ENCODE peak calls at places on chromosome 1, in nine cellular contexts. P is B cell; U is CD8-positive, alpha-beta T cell; C is fibroblast of lung; R is mesothelial cell of epicardium; B is osteoblast; W is astrocyte of the spinal cord; S is AG09309; X is heart right ventricle. K is an unnamed sample.

GRCh38 chr1:11990303-11991032 is 10.2 kb downstream of the MFN2 start:
- DNase-seq in P (no peak), C (no peak), R (no peak), W (no peak), X (peak; percentile 51), S (no peak), U (no peak), B (no peak), K (no peak)

GRCh38 chr1:88104886-88105285 is 579.2 kb upstream of the PKN2 start:
- DNase-seq in C (no peak), S (no peak), X (no peak), P (no peak), R (no peak), U (no peak), B (no peak), W (no peak), K (no peak)

GRCh38 chr1:60942291-60942690 is 140.1 kb upstream of the NFIA start:
- DNase-seq in C (no peak), P (no peak), R (no peak), X (no peak), S (no peak), U (no peak), B (no peak), W (no peak), K (no peak)

GRCh38 chr1:207240325-207241095 is 81.0 kb upstream of the CD55 start:
- DNase-seq in B (no peak), U (no peak), X (no peak), C (no peak), S (no peak), P (no peak), R (no peak), W (peak; percentile 6), K (no peak)

GRCh38 chr1:54477153-54477561 is 70.9 kb upstream of the ACOT11 start:
- DNase-seq in B (peak; percentile 84), W (no peak), P (no peak), U (no peak), X (no peak), R (no peak), S (no peak), C (no peak), K (no peak)

GRCh38 chr1:107140703-107141490 is at the start of gene NTNG1:
- DNase-seq in B (peak; percentile 72), S (no peak), C (no peak), W (peak; percentile 28), R (peak; percentile 41), P (peak; percentile 48), U (peak; percentile 10), X (no peak), K (no peak)

GRCh38 chr1:66705100-66705499 is 47.2 kb upstream of the DYNLT5 start:
- DNase-seq in W (peak; percentile 88), U (no peak), R (no peak), B (no peak), P (no peak), C (no peak), X (no peak), S (peak; percentile 50), K (no peak)

GRCh38 chr1:909861-910310 is 13.8 kb upstream of the SAMD11 start:
- DNase-seq in W (no peak), P (no peak), X (no peak), S (no peak), R (no peak), B (peak; percentile 88), C (no peak), U (no peak), K (no peak)

DNA sequence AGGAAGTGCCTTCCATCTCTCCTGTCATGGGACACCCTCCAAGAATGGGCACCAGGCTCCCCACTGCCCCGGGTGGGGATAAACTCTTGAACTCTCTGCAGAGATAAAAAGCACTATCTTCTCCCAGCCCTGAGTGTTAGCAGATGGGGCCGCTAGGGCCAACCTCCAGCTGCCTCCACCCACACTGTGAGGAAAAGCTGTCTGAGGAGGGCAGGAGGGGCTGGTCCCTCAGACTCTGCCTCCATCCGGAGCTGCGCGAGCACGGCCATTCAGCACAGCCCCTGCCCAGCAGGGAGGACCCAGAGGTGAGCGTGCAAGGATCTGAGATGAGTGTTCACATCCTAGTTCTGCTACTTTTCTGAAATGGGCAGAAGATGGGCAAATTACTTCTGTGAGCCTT is 51.8 kb upstream of the TRABD2B start:
- DNase-seq in C (no peak), R (no peak), B (no peak), W (no peak), P (no peak), X (no peak), S (no peak), U (no peak), K (no peak)
- TF ChIP-seq CTCF in C (no peak), R (no peak), B (no peak), W (no peak), P (no peak), X (no peak), S (no peak), U (no peak), K (no peak)

GRCh38 chr1:46300673-46301405 is 2.6 kb downstream of the LRRC41 start:
- DNase-seq in X (no peak), U (no peak), S (no peak), R (no peak), W (peak; percentile 48), P (no peak), B (no peak), C (peak; percentile 53), K (no peak)

GRCh38 chr1:46301406-46302090 is 1.9 kb downstream of the LRRC41 start:
- DNase-seq in X (peak; percentile 60), S (no peak), R (no peak), W (peak; percentile 61), U (peak; percentile 19), B (peak; percentile 80), C (peak; percentile 74), P (no peak), K (no peak)

GRCh38 chr1:46302091-46303037 is 1.1 kb downstream of the LRRC41 start:
- DNase-seq in B (peak; percentile 90), U (peak; percentile 50), P (peak; percentile 69), R (peak; percentile 72), X (peak; percentile 42), S (no peak), W (peak; percentile 39), C (peak; percentile 68), K (no peak)

GRCh38 chr1:46303872-46304326 is 401 bp downstream of the UQCRH start:
- DNase-seq in X (no peak), U (no peak), P (no peak), W (no peak), S (no peak), B (peak; percentile 78), C (no peak), R (no peak), K (no peak)

GRCh38 chr1:46303038-46303871 is at the start of the genes LRRC41 and UQCRH:
- DNase-seq in P (peak; percentile 93), U (peak; percentile 93), W (peak; percentile 99), B (peak; percentile 98), S (peak; percentile 93), X (peak; percentile 93), R (peak; percentile 95), C (peak; percentile 99), K (peak; percentile 79)
- TF ChIP-seq CTCF in P (no peak), U (no peak), W (no peak), B (peak; percentile 4), S (no peak), X (no peak), R (no peak), C (no peak), K (peak; percentile 1)

GRCh38 chr1:59041878-59042277 is 255.0 kb upstream of the FGGY start:
- DNase-seq in U (no peak), X (no peak), B (no peak), W (no peak), P (no peak), S (no peak), R (no peak), C (peak; percentile 37), K (no peak)
- TF ChIP-seq CTCF in U (no peak), X (no peak), B (peak; percentile 16), W (no peak), P (no peak), S (peak; percentile 48), R (no peak), C (no peak), K (no peak)

GRCh38 chr1:217953922-217954321 is 322.8 kb downstream of the SPATA17 start:
- DNase-seq in X (no peak), W (no peak), U (no peak), P (no peak), R (no peak), C (no peak), S (no peak), B (no peak), K (no peak)
- TF ChIP-seq CTCF in X (no peak), W (no peak), U (no peak), P (no peak), R (no peak), C (no peak), S (no peak), B (no peak), K (no peak)

GRCh38 chr1:97565886-97566285 is 354.9 kb downstream of the DPYD start:
- DNase-seq in X (no peak), U (no peak), S (no peak), W (no peak), C (no peak), P (no peak), R (no peak), B (no peak), K (no peak)

GRCh38 chr1:97562096-97562495 is 358.7 kb downstream of the DPYD start:
- DNase-seq in R (no peak), U (no peak), C (no peak), X (no peak), S (no peak), B (no peak), P (no peak), W (no peak), K (no peak)

GRCh38 chr1:97563926-97564325 is 356.9 kb downstream of the DPYD start:
- DNase-seq in P (no peak), W (no peak), S (no peak), C (no peak), R (no peak), B (no peak), U (no peak), X (no peak), K (no peak)

GRCh38 chr1:97560714-97561113 is 360.1 kb downstream of the DPYD start:
- DNase-seq in C (no peak), X (no peak), U (no peak), R (no peak), P (no peak), S (no peak), B (no peak), W (no peak), K (no peak)
- TF ChIP-seq CTCF in C (no peak), X (no peak), U (no peak), R (no peak), P (no peak), S (no peak), B (no peak), W (no peak), K (no peak)

DNA sequence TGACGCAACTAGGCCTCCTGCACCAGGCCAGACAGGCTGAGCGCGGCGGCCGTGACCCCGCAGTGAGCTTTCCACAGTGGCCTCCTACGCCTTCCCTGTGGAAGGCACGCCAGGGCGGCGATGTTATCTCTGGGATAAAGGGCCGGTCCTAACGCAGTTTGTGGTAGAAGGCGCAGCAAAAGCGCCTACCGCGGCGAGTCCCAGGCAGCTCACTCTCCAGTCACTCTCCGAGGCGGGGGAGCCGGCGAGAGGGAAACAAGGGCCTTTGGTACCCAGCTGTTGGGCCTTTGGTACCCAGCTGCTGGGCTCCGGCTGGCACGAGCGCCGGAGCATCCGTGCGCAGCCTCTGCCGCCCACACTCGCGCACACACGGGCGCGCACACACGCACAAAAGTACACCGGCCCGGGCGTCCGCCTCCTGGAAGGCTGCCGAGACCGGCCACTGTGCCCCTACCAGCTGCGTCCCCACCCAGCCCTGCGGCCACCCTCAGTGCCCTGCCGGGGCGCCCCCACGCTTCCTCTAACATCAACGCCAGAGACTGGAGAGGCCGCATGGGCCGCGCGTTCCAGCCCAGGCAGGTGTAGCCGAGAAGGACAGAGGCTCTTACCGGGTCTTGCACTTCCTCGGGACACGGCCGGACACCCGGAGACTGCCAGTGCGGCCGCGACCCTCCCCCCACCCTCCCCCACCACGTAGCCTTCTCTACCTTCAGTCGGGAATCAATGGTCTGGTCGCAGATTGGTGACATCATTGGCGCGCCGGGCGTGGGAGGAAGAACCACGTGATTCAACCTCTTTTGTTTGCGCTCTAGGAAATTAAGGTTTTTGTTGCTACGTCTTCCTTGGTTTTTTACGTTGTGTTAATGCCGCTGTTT is 19.5 kb upstream of the ADAR start:
- DNase-seq in W (peak; percentile 92), U (peak; percentile 92), C (peak; percentile 92), B (peak; percentile 74), S (peak; percentile 46), P (peak; percentile 94), X (peak; percentile 90), R (peak; percentile 90), K (no peak)
- TF ChIP-seq CTCF in W (peak; percentile 7), U (no peak), C (no peak), B (no peak), S (no peak), P (no peak), X (peak; percentile 4), R (no peak), K (peak; percentile 1)